ENCODE peak calls at places on chromosome 9, in eight cellular contexts. Z is DMS153, E is lower leg skin, W is psoas muscle, K is fibroblast of gingiva, X is T1000, A is mesenteric fat pad, O is NCI-H1092 treated with DMSO at 0.1 percent for 48 hours. F is an unnamed sample.

GRCh38 chr9:35954942-35955546 is 2.9 kb downstream of the OR2S2 start:
- DNase-seq in Z (peak; percentile 73), E (no peak), W (no peak), K (peak; percentile 72), X (peak; percentile 3), A (no peak), O (peak; percentile 84), F (no peak)

GRCh38 chr9:77968506-77968905 is 63.1 kb downstream of the GNAQ start:
- DNase-seq in Z (no peak), E (no peak), W (no peak), K (no peak), X (no peak), A (no peak), O (no peak), F (no peak)

GRCh38 chr9:3850083-3850482 is 324.3 kb upstream of the RFX3 start:
- DNase-seq in Z (no peak), E (no peak), W (no peak), K (no peak), X (no peak), A (no peak), O (no peak), F (no peak)

GRCh38 chr9:36928670-36929349 is 105.3 kb downstream of the PAX5 start:
- DNase-seq in Z (peak; percentile 53), E (no peak), W (no peak), K (peak; percentile 14), X (no peak), A (no peak), O (no peak), F (no peak)

GRCh38 chr9:71984388-71985069 is 73.1 kb downstream of the C9orf85 start:
- DNase-seq in Z (no peak), E (no peak), W (peak; percentile 92), K (peak; percentile 68), X (peak; percentile 3), A (no peak), O (no peak), F (peak; percentile 77)

GRCh38 chr9:131240047-131240921 is 36.0 kb downstream of the FAM78A start:
- DNase-seq in Z (no peak), E (no peak), W (no peak), K (no peak), X (no peak), A (no peak), O (no peak), F (no peak)

GRCh38 chr9:14349818-14350333 is 35.9 kb upstream of the NFIB start:
- DNase-seq in Z (no peak), E (no peak), W (no peak), K (no peak), X (no peak), A (no peak), O (no peak), F (no peak)

GRCh38 chr9:115437418-115437817 is 319.5 kb upstream of the TNC start:
- DNase-seq in Z (no peak), E (no peak), W (no peak), K (no peak), X (no peak), A (no peak), O (no peak), F (no peak)

GRCh38 chr9:126146254-126147145 is 180.1 kb upstream of the MVB12B start:
- DNase-seq in Z (peak; percentile 95), E (peak; percentile 83), W (no peak), K (no peak), X (no peak), A (peak; percentile 77), O (peak; percentile 91), F (no peak)

GRCh38 chr9:115625954-115626353 is 508.0 kb upstream of the TNC start:
- DNase-seq in Z (no peak), E (no peak), W (no peak), K (no peak), X (no peak), A (no peak), O (no peak), F (no peak)